ENCODE peak calls at places on chromosomes 13 and 19, in six cellular contexts. One of them, this sample, is unnamed.

GRCh38 chr13:74134777-74135305 is 637 bp upstream of the KLF12 start:
- DNase-seq in lower lobe of right lung: peak
- DNase-seq in nephron progenitor cell: peak
- DNase-seq in astrocyte of the hippocampus: peak
- DNase-seq in HCT116: no peak
- DNase-seq in NCI-H2107: peak
- DNase-seq in this sample: no peak

GRCh38 chr13:114096811-114097503 is 35.5 kb downstream of the RASA3 start:
- DNase-seq in lower lobe of right lung: no peak
- DNase-seq in NCI-H2107: peak
- DNase-seq in astrocyte of the hippocampus: no peak
- DNase-seq in nephron progenitor cell: no peak
- DNase-seq in HCT116: no peak
- DNase-seq in this sample: no peak

GRCh38 chr13:50081106-50081898 is 66.1 kb downstream of the KCNRG start:
- DNase-seq in nephron progenitor cell: peak
- DNase-seq in astrocyte of the hippocampus: peak
- DNase-seq in HCT116: no peak
- DNase-seq in NCI-H2107: no peak
- DNase-seq in lower lobe of right lung: peak
- DNase-seq in this sample: no peak

GRCh38 chr19:14686411-14686810 is 3.4 kb upstream of the ZNF333 start:
- DNase-seq in nephron progenitor cell: no peak
- DNase-seq in HCT116: peak
- DNase-seq in lower lobe of right lung: peak
- DNase-seq in astrocyte of the hippocampus: peak
- DNase-seq in NCI-H2107: no peak
- DNase-seq in this sample: no peak

GRCh38 chr13:71871180-71871754 is 4.3 kb upstream of the DACH1 start:
- DNase-seq in NCI-H2107: no peak
- DNase-seq in HCT116: no peak
- DNase-seq in astrocyte of the hippocampus: no peak
- DNase-seq in nephron progenitor cell: no peak
- DNase-seq in lower lobe of right lung: no peak
- DNase-seq in this sample: no peak

GRCh38 chr13:26679411-26679810 is 81.2 kb downstream of the GPR12 start:
- DNase-seq in nephron progenitor cell: no peak
- DNase-seq in HCT116: no peak
- DNase-seq in astrocyte of the hippocampus: peak
- DNase-seq in lower lobe of right lung: no peak
- DNase-seq in NCI-H2107: no peak
- DNase-seq in this sample: no peak

GRCh38 chr19:36041831-36042230 is 9.2 kb upstream of the CLIP3 start:
- DNase-seq in NCI-H2107: no peak
- DNase-seq in nephron progenitor cell: no peak
- DNase-seq in astrocyte of the hippocampus: peak
- DNase-seq in lower lobe of right lung: no peak
- DNase-seq in HCT116: no peak
- DNase-seq in this sample: no peak

GRCh38 chr13:80141114-80141849 is 199.6 kb downstream of the SPRY2 start:
- DNase-seq in lower lobe of right lung: no peak
- DNase-seq in NCI-H2107: no peak
- DNase-seq in nephron progenitor cell: no peak
- DNase-seq in astrocyte of the hippocampus: peak
- DNase-seq in HCT116: no peak
- DNase-seq in this sample: no peak

GRCh38 chr19:50226536-50226935 is 23.1 kb downstream of the MYH14 start:
- DNase-seq in HCT116: no peak
- DNase-seq in lower lobe of right lung: no peak
- DNase-seq in astrocyte of the hippocampus: no peak
- DNase-seq in nephron progenitor cell: no peak
- DNase-seq in NCI-H2107: no peak
- DNase-seq in this sample: no peak

GRCh38 chr19:10776900-10777650 is 58.9 kb downstream of the TMED1 start:
- DNase-seq in lower lobe of right lung: no peak
- DNase-seq in HCT116: no peak
- DNase-seq in astrocyte of the hippocampus: no peak
- DNase-seq in nephron progenitor cell: no peak
- DNase-seq in NCI-H2107: no peak
- DNase-seq in this sample: no peak

GRCh38 chr13:98511435-98511834 is 65.5 kb downstream of the STK24 start:
- DNase-seq in nephron progenitor cell: no peak
- DNase-seq in NCI-H2107: no peak
- DNase-seq in astrocyte of the hippocampus: no peak
- DNase-seq in lower lobe of right lung: no peak
- DNase-seq in HCT116: no peak
- DNase-seq in this sample: no peak

GRCh38 chr13:60329221-60329983 is 67.6 kb upstream of the TDRD3 start:
- DNase-seq in HCT116: peak
- DNase-seq in astrocyte of the hippocampus: peak
- DNase-seq in NCI-H2107: peak
- DNase-seq in lower lobe of right lung: peak
- DNase-seq in nephron progenitor cell: peak
- DNase-seq in this sample: peak

GRCh38 chr13:100108913-100109507 is 20.1 kb downstream of the PCCA start:
- DNase-seq in lower lobe of right lung: no peak
- DNase-seq in astrocyte of the hippocampus: no peak
- DNase-seq in HCT116: no peak
- DNase-seq in nephron progenitor cell: no peak
- DNase-seq in NCI-H2107: no peak
- DNase-seq in this sample: no peak

GRCh38 chr13:51955841-51956603 is 55.2 kb downstream of the ATP7B start:
- DNase-seq in lower lobe of right lung: no peak
- DNase-seq in HCT116: no peak
- DNase-seq in nephron progenitor cell: no peak
- DNase-seq in astrocyte of the hippocampus: no peak
- DNase-seq in NCI-H2107: no peak
- DNase-seq in this sample: no peak

GRCh38 chr19:16372065-16372915 is 47.7 kb downstream of the KLF2 start:
- DNase-seq in astrocyte of the hippocampus: no peak
- DNase-seq in nephron progenitor cell: no peak
- DNase-seq in lower lobe of right lung: peak
- DNase-seq in HCT116: no peak
- DNase-seq in NCI-H2107: no peak
- DNase-seq in this sample: no peak

GRCh38 chr19:49913720-49914119 is 15.3 kb upstream of the ATF5 start:
- DNase-seq in lower lobe of right lung: no peak
- DNase-seq in NCI-H2107: no peak
- DNase-seq in astrocyte of the hippocampus: no peak
- DNase-seq in nephron progenitor cell: no peak
- DNase-seq in HCT116: no peak
- DNase-seq in this sample: no peak

GRCh38 chr13:68727165-68727564 is 1380.5 kb upstream of the ATXN8OS start:
- DNase-seq in NCI-H2107: no peak
- DNase-seq in astrocyte of the hippocampus: peak
- DNase-seq in lower lobe of right lung: no peak
- DNase-seq in HCT116: no peak
- DNase-seq in nephron progenitor cell: no peak
- DNase-seq in this sample: no peak

GRCh38 chr13:42985312-42986175 is 6.5 kb downstream of the EPSTI1 start:
- DNase-seq in NCI-H2107: no peak
- DNase-seq in astrocyte of the hippocampus: no peak
- DNase-seq in HCT116: no peak
- DNase-seq in lower lobe of right lung: no peak
- DNase-seq in nephron progenitor cell: no peak
- DNase-seq in this sample: no peak

GRCh38 chr13:110702591-110703526 is 3.1 kb downstream of the CARS2 start:
- DNase-seq in astrocyte of the hippocampus: no peak
- DNase-seq in lower lobe of right lung: no peak
- DNase-seq in HCT116: no peak
- DNase-seq in nephron progenitor cell: peak
- DNase-seq in NCI-H2107: no peak
- DNase-seq in this sample: no peak

GRCh38 chr13:60584976-60585375 is 188.0 kb downstream of the TDRD3 start:
- DNase-seq in lower lobe of right lung: no peak
- DNase-seq in HCT116: no peak
- DNase-seq in nephron progenitor cell: peak
- DNase-seq in astrocyte of the hippocampus: peak
- DNase-seq in NCI-H2107: no peak
- DNase-seq in this sample: no peak

GRCh38 chr19:4722671-4723464 is 774 bp downstream of the DPP9 start:
- DNase-seq in astrocyte of the hippocampus: peak
- DNase-seq in lower lobe of right lung: peak
- DNase-seq in NCI-H2107: peak
- DNase-seq in nephron progenitor cell: peak
- DNase-seq in HCT116: no peak
- DNase-seq in this sample: no peak

GRCh38 chr13:99320693-99321481 is 13.7 kb upstream of the GPR183 start:
- DNase-seq in astrocyte of the hippocampus: peak
- DNase-seq in lower lobe of right lung: no peak
- DNase-seq in NCI-H2107: no peak
- DNase-seq in HCT116: peak
- DNase-seq in nephron progenitor cell: no peak
- DNase-seq in this sample: no peak

GRCh38 chr19:7400815-7401214 is 52.1 kb downstream of the ARHGEF18 start:
- DNase-seq in HCT116: no peak
- DNase-seq in nephron progenitor cell: no peak
- DNase-seq in lower lobe of right lung: no peak
- DNase-seq in astrocyte of the hippocampus: no peak
- DNase-seq in NCI-H2107: no peak
- DNase-seq in this sample: no peak

GRCh38 chr13:112012004-112012704 is 54.8 kb upstream of the SOX1 start:
- DNase-seq in NCI-H2107: no peak
- DNase-seq in nephron progenitor cell: peak
- DNase-seq in astrocyte of the hippocampus: no peak
- DNase-seq in lower lobe of right lung: peak
- DNase-seq in HCT116: no peak
- DNase-seq in this sample: no peak

GRCh38 chr13:88592105-88592504 is 920.9 kb downstream of the SLITRK5 start:
- DNase-seq in HCT116: no peak
- DNase-seq in astrocyte of the hippocampus: no peak
- DNase-seq in NCI-H2107: no peak
- DNase-seq in nephron progenitor cell: no peak
- DNase-seq in lower lobe of right lung: no peak
- DNase-seq in this sample: no peak

GRCh38 chr19:49552749-49553148 is 24.9 kb downstream of the RCN3 start:
- DNase-seq in nephron progenitor cell: no peak
- DNase-seq in NCI-H2107: no peak
- DNase-seq in astrocyte of the hippocampus: no peak
- DNase-seq in lower lobe of right lung: no peak
- DNase-seq in HCT116: no peak
- DNase-seq in this sample: no peak

GRCh38 chr13:28750187-28751045 is 31.6 kb upstream of the SLC46A3 start:
- DNase-seq in nephron progenitor cell: no peak
- DNase-seq in HCT116: no peak
- DNase-seq in NCI-H2107: no peak
- DNase-seq in lower lobe of right lung: no peak
- DNase-seq in astrocyte of the hippocampus: no peak
- DNase-seq in this sample: no peak

GRCh38 chr19:17741456-17741855 is 9.8 kb upstream of the FCHO1 start:
- DNase-seq in lower lobe of right lung: no peak
- DNase-seq in astrocyte of the hippocampus: no peak
- DNase-seq in nephron progenitor cell: no peak
- DNase-seq in HCT116: no peak
- DNase-seq in NCI-H2107: no peak
- DNase-seq in this sample: no peak

GRCh38 chr13:83449666-83450395 is 432.4 kb downstream of the SLITRK1 start:
- DNase-seq in nephron progenitor cell: no peak
- DNase-seq in astrocyte of the hippocampus: peak
- DNase-seq in lower lobe of right lung: no peak
- DNase-seq in NCI-H2107: no peak
- DNase-seq in HCT116: no peak
- DNase-seq in this sample: no peak